ENCODE peak calls at places on chromosome 2, in six cellular contexts. One of them, this sample, is unnamed.

GRCh38 chr2:23487735-23488492 is 102.9 kb downstream of the KLHL29 start:
- DNase-seq in activated CD4-positive, alpha-beta memory T cell treated with anti-CD3 and anti-CD28 coated beads for 36 hours: peak
- DNase-seq in GM06990: no peak
- DNase-seq in KBM-7: no peak
- DNase-seq in activated T-cell treated with anti-CD3 and anti-CD28 coated beads for 1 hour: no peak
- DNase-seq in activated CD8-positive, alpha-beta memory T cell treated with anti-CD3 and anti-CD28 coated beads, Interleukin-2, amount 50 U/mL, for 48 hours: peak
- DNase-seq in this sample: peak

GRCh38 chr2:215771241-215771640 is 242.1 kb downstream of the MREG start:
- DNase-seq in activated CD4-positive, alpha-beta memory T cell treated with anti-CD3 and anti-CD28 coated beads for 36 hours: no peak
- DNase-seq in GM06990: no peak
- DNase-seq in KBM-7: no peak
- DNase-seq in activated T-cell treated with anti-CD3 and anti-CD28 coated beads for 1 hour: no peak
- DNase-seq in activated CD8-positive, alpha-beta memory T cell treated with anti-CD3 and anti-CD28 coated beads, Interleukin-2, amount 50 U/mL, for 48 hours: no peak
- DNase-seq in this sample: no peak

GRCh38 chr2:19320813-19321212 is 37.6 kb downstream of the OSR1 start:
- DNase-seq in activated CD4-positive, alpha-beta memory T cell treated with anti-CD3 and anti-CD28 coated beads for 36 hours: no peak
- DNase-seq in GM06990: no peak
- DNase-seq in KBM-7: no peak
- DNase-seq in activated T-cell treated with anti-CD3 and anti-CD28 coated beads for 1 hour: no peak
- DNase-seq in activated CD8-positive, alpha-beta memory T cell treated with anti-CD3 and anti-CD28 coated beads, Interleukin-2, amount 50 U/mL, for 48 hours: no peak
- DNase-seq in this sample: no peak

GRCh38 chr2:218860950-218861381 is 1.4 kb downstream of the WNT6 start:
- DNase-seq in activated CD4-positive, alpha-beta memory T cell treated with anti-CD3 and anti-CD28 coated beads for 36 hours: peak
- DNase-seq in GM06990: no peak
- DNase-seq in KBM-7: peak
- DNase-seq in activated T-cell treated with anti-CD3 and anti-CD28 coated beads for 1 hour: no peak
- DNase-seq in activated CD8-positive, alpha-beta memory T cell treated with anti-CD3 and anti-CD28 coated beads, Interleukin-2, amount 50 U/mL, for 48 hours: peak
- DNase-seq in this sample: no peak

GRCh38 chr2:88692187-88692586 is 714 bp downstream of the RPIA start:
- DNase-seq in activated CD4-positive, alpha-beta memory T cell treated with anti-CD3 and anti-CD28 coated beads for 36 hours: peak
- DNase-seq in GM06990: no peak
- DNase-seq in KBM-7: peak
- DNase-seq in activated T-cell treated with anti-CD3 and anti-CD28 coated beads for 1 hour: no peak
- DNase-seq in activated CD8-positive, alpha-beta memory T cell treated with anti-CD3 and anti-CD28 coated beads, Interleukin-2, amount 50 U/mL, for 48 hours: peak
- DNase-seq in this sample: peak

GRCh38 chr2:118167026-118167425 is 78.8 kb downstream of the INSIG2 start:
- DNase-seq in activated CD4-positive, alpha-beta memory T cell treated with anti-CD3 and anti-CD28 coated beads for 36 hours: no peak
- DNase-seq in GM06990: no peak
- DNase-seq in KBM-7: no peak
- DNase-seq in activated T-cell treated with anti-CD3 and anti-CD28 coated beads for 1 hour: no peak
- DNase-seq in activated CD8-positive, alpha-beta memory T cell treated with anti-CD3 and anti-CD28 coated beads, Interleukin-2, amount 50 U/mL, for 48 hours: no peak
- DNase-seq in this sample: no peak

GRCh38 chr2:38074047-38074774 is 1.7 kb downstream of the CYP1B1 start:
- DNase-seq in activated CD4-positive, alpha-beta memory T cell treated with anti-CD3 and anti-CD28 coated beads for 36 hours: peak
- DNase-seq in GM06990: peak
- DNase-seq in KBM-7: peak
- DNase-seq in activated T-cell treated with anti-CD3 and anti-CD28 coated beads for 1 hour: no peak
- DNase-seq in activated CD8-positive, alpha-beta memory T cell treated with anti-CD3 and anti-CD28 coated beads, Interleukin-2, amount 50 U/mL, for 48 hours: no peak
- DNase-seq in this sample: no peak

GRCh38 chr2:199310654-199311275 is 147.0 kb downstream of the SATB2 start:
- DNase-seq in activated CD4-positive, alpha-beta memory T cell treated with anti-CD3 and anti-CD28 coated beads for 36 hours: no peak
- DNase-seq in GM06990: no peak
- DNase-seq in KBM-7: no peak
- DNase-seq in activated T-cell treated with anti-CD3 and anti-CD28 coated beads for 1 hour: no peak
- DNase-seq in activated CD8-positive, alpha-beta memory T cell treated with anti-CD3 and anti-CD28 coated beads, Interleukin-2, amount 50 U/mL, for 48 hours: no peak
- DNase-seq in this sample: no peak

GRCh38 chr2:141348481-141348880 is 782.3 kb downstream of the LRP1B start:
- DNase-seq in activated CD4-positive, alpha-beta memory T cell treated with anti-CD3 and anti-CD28 coated beads for 36 hours: no peak
- DNase-seq in GM06990: no peak
- DNase-seq in KBM-7: no peak
- DNase-seq in activated T-cell treated with anti-CD3 and anti-CD28 coated beads for 1 hour: no peak
- DNase-seq in activated CD8-positive, alpha-beta memory T cell treated with anti-CD3 and anti-CD28 coated beads, Interleukin-2, amount 50 U/mL, for 48 hours: no peak
- DNase-seq in this sample: no peak

GRCh38 chr2:72138921-72139381 is 8.7 kb downstream of the CYP26B1 start:
- DNase-seq in activated CD4-positive, alpha-beta memory T cell treated with anti-CD3 and anti-CD28 coated beads for 36 hours: peak
- DNase-seq in GM06990: no peak
- DNase-seq in KBM-7: no peak
- DNase-seq in activated T-cell treated with anti-CD3 and anti-CD28 coated beads for 1 hour: no peak
- DNase-seq in activated CD8-positive, alpha-beta memory T cell treated with anti-CD3 and anti-CD28 coated beads, Interleukin-2, amount 50 U/mL, for 48 hours: peak
- DNase-seq in this sample: peak